ENCODE peak calls at places on chromosomes 3 and 15, in seven cellular contexts. U, G, Y, S, W, E and N are unnamed samples.

GRCh38 chr3:77319711-77320110 is 279.8 kb downstream of the ROBO2 start:
- DNase-seq in W (no peak), Y (no peak), E (no peak), U (no peak), S (no peak), G (no peak), N (no peak)

GRCh38 chr15:50828610-50829206 is 63.2 kb upstream of the SPPL2A start:
- DNase-seq in W (peak), U (no peak), Y (no peak), G (peak), E (no peak), S (peak), N (peak)

GRCh38 chr15:81297147-81297572 is 26.8 kb downstream of the STARD5 start:
- DNase-seq in Y (no peak), E (no peak), U (no peak), S (no peak), W (no peak), G (no peak), N (no peak)

GRCh38 chr3:113534365-113534764 is 2.0 kb downstream of the SIDT1 start:
- DNase-seq in E (peak), S (no peak), G (no peak), Y (no peak), W (no peak), U (no peak), N (no peak)

GRCh38 chr3:191959876-191960418 is 499.0 kb downstream of the PYDC2 start:
- DNase-seq in E (no peak), Y (no peak), U (no peak), S (no peak), G (no peak), W (no peak), N (no peak)

GRCh38 chr3:149005424-149005823 is 14.1 kb downstream of the GYG1 start:
- DNase-seq in E (no peak), U (no peak), W (no peak), G (no peak), S (no peak), Y (no peak), N (no peak)

GRCh38 chr3:184716652-184717607 is 5.1 kb upstream of the MAGEF1 start:
- DNase-seq in U (no peak), W (peak), E (no peak), S (peak), G (peak), Y (no peak), N (no peak)

GRCh38 chr3:146896711-146897110 is 291.6 kb upstream of the PLSCR5 start:
- DNase-seq in S (no peak), W (peak), U (no peak), Y (no peak), E (no peak), G (no peak), N (no peak)

GRCh38 chr3:94305835-94306685 is 243.2 kb downstream of the NSUN3 start:
- DNase-seq in W (no peak), E (no peak), U (no peak), G (no peak), Y (no peak), S (no peak), N (no peak)

GRCh38 chr3:144810150-144810549 is 838.5 kb downstream of the DIPK2A start:
- DNase-seq in U (no peak), W (no peak), G (no peak), Y (no peak), S (no peak), E (no peak), N (no peak)

GRCh38 chr3:141797167-141797773 is 34.1 kb downstream of the GRK7 start:
- DNase-seq in W (peak), S (peak), U (peak), E (peak), G (no peak), Y (peak), N (peak)

GRCh38 chr15:100944237-100944875 is 25.2 kb downstream of the LRRK1 start:
- DNase-seq in W (peak), G (no peak), Y (no peak), E (no peak), S (no peak), U (no peak), N (no peak)

GRCh38 chr15:74695597-74696397 is at the start of gene EDC3:
- DNase-seq in S (peak), W (peak), E (peak), Y (peak), G (peak), U (peak), N (peak)

GRCh38 chr3:163561151-163561550 is 1517.1 kb downstream of the SI start:
- DNase-seq in G (no peak), Y (no peak), E (no peak), U (no peak), W (no peak), S (no peak), N (no peak)

GRCh38 chr15:27589260-27589659 is 509.9 kb downstream of the OCA2 start:
- DNase-seq in E (no peak), U (no peak), S (peak), Y (no peak), W (no peak), G (no peak), N (no peak)